ENCODE peak calls at places on chromosomes 16 and 17, in six cellular contexts. W is Karpas-422, E is lung, A is cardiac muscle cell, R is mesendoderm, M is OCI-LY7. C is an unnamed sample.

GRCh38 chr17:63382136-63382535 is 64.0 kb downstream of the CYB561 start:
- DNase-seq in R (no peak), M (no peak), E (no peak), W (no peak), A (no peak), C (no peak)

GRCh38 chr17:812638-813204 is 30.6 kb downstream of the MRM3 start:
- DNase-seq in M (no peak), E (no peak), R (no peak), W (no peak), A (no peak), C (no peak)

GRCh38 chr16:60123387-60124023 is 1389.4 kb upstream of the GOT2 start:
- DNase-seq in E (no peak), A (no peak), W (no peak), M (no peak), R (no peak), C (no peak)

GRCh38 chr17:8056976-8057625 is 18.2 kb downstream of the ALOX15B start:
- DNase-seq in M (no peak), W (no peak), R (no peak), A (no peak), E (no peak), C (no peak)

GRCh38 chr17:31580331-31581021 is 189.0 kb downstream of the RAB11FIP4 start:
- DNase-seq in E (peak; percentile 48), A (peak; percentile 79), W (no peak), M (no peak), R (no peak), C (peak; percentile 75)

GRCh38 chr17:40363480-40363838 is 1.1 kb downstream of the GJD3 start:
- DNase-seq in A (peak; percentile 54), W (no peak), R (no peak), M (no peak), E (no peak), C (no peak)

GRCh38 chr17:5500804-5501391 is 14.5 kb downstream of the MIS12 start:
- DNase-seq in E (no peak), R (peak; percentile 98), W (no peak), A (peak; percentile 90), M (peak; percentile 69), C (peak; percentile 69)

GRCh38 chr16:88921603-88921995 is 55.1 kb upstream of the PABPN1L start:
- DNase-seq in W (no peak), M (no peak), A (no peak), R (no peak), E (no peak), C (no peak)

GRCh38 chr17:19409509-19409908 is 1.5 kb upstream of the RNF112 start:
- DNase-seq in A (peak; percentile 48), R (peak; percentile 36), W (no peak), M (no peak), E (no peak), C (no peak)

GRCh38 chr16:79067600-79067999 is 532.9 kb downstream of the MAF start:
- DNase-seq in E (no peak), M (no peak), W (no peak), R (no peak), A (no peak), C (no peak)

GRCh38 chr16:77789085-77789611 is 784 bp downstream of the VAT1L start:
- DNase-seq in R (peak; percentile 34), E (no peak), A (no peak), M (no peak), W (peak; percentile 52), C (no peak)

GRCh38 chr16:14502256-14502875 is 127.7 kb downstream of the PARN start:
- DNase-seq in A (no peak), E (no peak), M (no peak), R (no peak), W (no peak), C (no peak)

GRCh38 chr17:78759203-78759968 is 22.7 kb downstream of the CYTH1 start:
- DNase-seq in E (no peak), W (peak; percentile 67), M (peak; percentile 93), A (peak; percentile 95), R (no peak), C (no peak)

GRCh38 chr16:66660422-66661209 is 35.9 kb downstream of the CMTM4 start:
- DNase-seq in A (peak; percentile 88), E (peak; percentile 41), R (peak; percentile 81), M (no peak), W (no peak), C (peak; percentile 78)

GRCh38 chr17:38558751-38559024 is 47.1 kb downstream of the SRCIN1 start:
- DNase-seq in R (no peak), A (no peak), E (no peak), M (no peak), W (no peak), C (no peak)

GRCh38 chr16:48035142-48035541 is 120.7 kb downstream of the ABCC12 start:
- DNase-seq in A (no peak), R (no peak), E (no peak), W (no peak), M (no peak), C (no peak)

GRCh38 chr17:55238931-55239297 is 25.8 kb upstream of the HLF start:
- DNase-seq in E (no peak), M (no peak), A (no peak), W (no peak), R (peak; percentile 67), C (no peak)

GRCh38 chr16:84617068-84617630 is 729 bp downstream of the COTL1 start:
- DNase-seq in A (no peak), E (no peak), R (no peak), W (peak; percentile 81), M (peak; percentile 64), C (no peak)

GRCh38 chr16:78768723-78769122 is 669.3 kb downstream of the WWOX start:
- DNase-seq in E (no peak), W (no peak), A (no peak), M (no peak), R (no peak), C (no peak)

GRCh38 chr17:16215002-16215272 is 397 bp downstream of the NCOR1 start:
- DNase-seq in M (peak; percentile 60), E (peak; percentile 62), W (no peak), R (peak; percentile 69), A (peak; percentile 40), C (no peak)

GRCh38 chr16:53964145-53964544 is 260.2 kb downstream of the FTO start:
- DNase-seq in E (no peak), W (no peak), M (no peak), R (no peak), A (no peak), C (no peak)

GRCh38 chr17:859461-860195 is 77.5 kb downstream of the MRM3 start:
- DNase-seq in E (no peak), W (no peak), R (no peak), M (no peak), A (no peak), C (no peak)

GRCh38 chr17:65365209-65365608 is 196.2 kb downstream of the AXIN2 start:
- DNase-seq in R (no peak), E (no peak), A (no peak), W (no peak), M (no peak), C (no peak)

GRCh38 chr16:87463722-87464690 is 28.8 kb downstream of the ZCCHC14 start:
- DNase-seq in A (peak; percentile 84), R (no peak), E (peak; percentile 45), M (peak; percentile 13), W (no peak), C (peak; percentile 66)

GRCh38 chr16:13919330-13919682 is 648 bp upstream of the ERCC4 start:
- DNase-seq in A (peak; percentile 69), W (peak; percentile 70), R (no peak), E (no peak), M (peak; percentile 59), C (no peak)

GRCh38 chr17:79874329-79874981 is 35.2 kb upstream of the CBX4 start:
- DNase-seq in M (peak; percentile 71), E (no peak), W (peak; percentile 71), A (peak; percentile 40), R (peak; percentile 59), C (no peak)

GRCh38 chr16:23104032-23104955 is 45.0 kb downstream of the USP31 start:
- DNase-seq in R (no peak), A (no peak), E (no peak), M (no peak), W (no peak), C (no peak)
- H3K27ac ChIP-seq in R (no peak overlapping the region), A (no peak overlapping the region), E (no peak overlapping the region), M (no peak overlapping the region), W (no peak overlapping the region), C (no peak overlapping the region)

DNA sequence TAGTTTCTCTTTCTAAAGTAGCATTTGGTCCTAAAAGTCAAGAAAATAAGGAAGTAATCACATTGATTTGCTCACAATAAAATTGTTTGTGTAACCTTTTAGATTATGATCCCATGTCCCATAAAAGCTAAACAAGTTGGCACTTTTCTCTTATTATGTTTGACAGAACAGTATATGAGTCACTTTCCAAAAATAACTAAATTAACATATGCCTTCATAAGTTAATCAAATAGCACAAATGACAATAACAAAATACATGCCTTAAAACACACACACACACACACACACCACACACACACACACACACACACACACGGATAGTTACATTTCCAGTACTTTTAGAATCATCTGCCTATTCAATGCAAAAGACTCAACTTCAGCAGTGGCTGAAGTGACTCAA is 2.8 kb downstream of the MED13 start:
- DNase-seq in A (peak; percentile 14), E (no peak), M (no peak), R (no peak), W (no peak), C (no peak)
- H3K4me3 ChIP-seq in A (peak overlapping the region; percentile 96), E (no peak overlapping the region), M (peak overlapping the region; percentile 99), R (no peak overlapping the region), W (peak overlapping the region; percentile 79), C (no peak overlapping the region)

GRCh38 chr16:21166561-21166961 is 8.1 kb downstream of the LDAF1 start:
- DNase-seq in M (no peak), R (peak; percentile 28), A (no peak), E (no peak), W (no peak), C (no peak)

GRCh38 chr16:21164521-21165168 is 6.2 kb downstream of the LDAF1 start:
- DNase-seq in M (no peak), A (no peak), R (no peak), W (no peak), E (no peak), C (no peak)

GRCh38 chr16:21161211-21161610 is 2.7 kb downstream of the LDAF1 start:
- DNase-seq in E (no peak), R (no peak), M (no peak), W (no peak), A (no peak), C (no peak)

GRCh38 chr16:21162661-21163151 is 4.2 kb downstream of the LDAF1 start:
- DNase-seq in R (no peak), W (no peak), E (no peak), A (peak; percentile 16), M (no peak), C (no peak)

GRCh38 chr16:21163576-21163975 is 5.1 kb downstream of the LDAF1 start:
- DNase-seq in R (no peak), E (no peak), W (no peak), M (no peak), A (no peak), C (no peak)
- H3K27ac ChIP-seq in R (no peak overlapping the region), E (no peak overlapping the region), W (no peak overlapping the region), M (no peak overlapping the region), A (no peak overlapping the region), C (peak overlapping the region; percentile 91)

DNA sequence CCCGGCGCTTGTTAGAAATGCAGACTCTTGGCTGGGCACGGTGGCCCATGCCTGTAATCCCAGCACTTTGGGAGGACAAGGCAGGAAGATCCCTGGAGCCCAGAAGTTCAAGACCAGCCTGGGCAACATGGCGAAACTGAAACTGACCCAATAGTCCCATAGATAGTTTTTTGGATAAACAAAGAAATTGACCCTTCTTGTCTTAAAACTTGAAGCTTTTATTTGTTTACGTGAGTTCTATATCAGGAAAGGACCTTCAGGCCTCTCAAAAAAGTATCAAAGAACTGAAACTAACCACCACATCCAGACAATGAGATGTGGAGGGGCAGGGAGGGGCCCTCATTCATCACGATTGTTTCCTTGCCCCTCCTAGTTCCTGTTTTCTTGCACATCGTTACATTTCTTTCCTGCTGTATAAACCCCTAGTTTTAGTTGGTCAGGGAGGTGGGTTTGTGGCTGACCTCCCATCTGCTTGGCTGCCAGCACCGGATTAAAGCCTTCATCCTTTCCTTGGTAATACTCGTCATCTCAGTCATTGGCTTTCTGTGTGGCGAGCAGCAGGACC is 29.9 kb upstream of the PRM1 start:
- DNase-seq in A (no peak), M (peak; percentile 93), R (no peak), W (peak; percentile 68), E (no peak), C (no peak)
- H3K4me3 ChIP-seq in A (no peak overlapping the region), M (peak overlapping the region; percentile 52), R (no peak overlapping the region), W (peak overlapping the region; percentile 7), E (no peak overlapping the region), C (no peak overlapping the region)